ENCODE peak calls at places on chromosomes 2 and 18, in eight cellular contexts. T, Q, Y, C, X, D, R and N are unnamed samples.

GRCh38 chr2:8790739-8791162 is 46.7 kb downstream of the KIDINS220 start:
- DNase-seq in T (no peak), Q (peak), Y (no peak), C (no peak), X (no peak), D (no peak), R (no peak), N (no peak)

GRCh38 chr2:128644156-128644555 is 325.5 kb upstream of the HS6ST1 start:
- DNase-seq in T (no peak), Q (no peak), Y (no peak), C (no peak), X (no peak), D (no peak), R (peak), N (peak)

GRCh38 chr18:35155403-35156117 is 85.3 kb upstream of the ZNF397 start:
- DNase-seq in T (no peak), Q (no peak), Y (no peak), C (no peak), X (no peak), D (no peak), R (no peak), N (no peak)

GRCh38 chr2:6069354-6069753 is 377.2 kb downstream of the SOX11 start:
- DNase-seq in T (no peak), Q (no peak), Y (no peak), C (no peak), X (no peak), D (no peak), R (no peak), N (no peak)

GRCh38 chr2:139645617-139646016 is 865.4 kb upstream of the NXPH2 start:
- DNase-seq in T (no peak), Q (no peak), Y (no peak), C (no peak), X (no peak), D (no peak), R (no peak), N (no peak)

GRCh38 chr2:223041527-223042109 is 10.4 kb upstream of the KCNE4 start:
- DNase-seq in T (peak), Q (no peak), Y (peak), C (peak), X (peak), D (peak), R (peak), N (peak)

GRCh38 chr2:41998789-41999470 is 48.9 kb upstream of the PKDCC start:
- DNase-seq in T (no peak), Q (no peak), Y (peak), C (no peak), X (no peak), D (no peak), R (no peak), N (no peak)

GRCh38 chr2:85516649-85517389 is 22.1 kb upstream of the MAT2A start:
- DNase-seq in T (no peak), Q (no peak), Y (no peak), C (no peak), X (no peak), D (peak), R (peak), N (no peak)

GRCh38 chr2:20381457-20381856 is 30.8 kb upstream of the PUM2 start:
- DNase-seq in T (no peak), Q (no peak), Y (no peak), C (peak), X (no peak), D (no peak), R (peak), N (no peak)

GRCh38 chr18:39618265-39619003 is 2052.8 kb upstream of the CELF4 start:
- DNase-seq in T (no peak), Q (no peak), Y (no peak), C (no peak), X (no peak), D (no peak), R (no peak), N (no peak)

GRCh38 chr2:9392895-9393757 is 30.2 kb downstream of the ITGB1BP1 start:
- DNase-seq in T (no peak), Q (no peak), Y (no peak), C (peak), X (no peak), D (no peak), R (no peak), N (no peak)

GRCh38 chr18:44856157-44856556 is 175.5 kb downstream of the SETBP1 start:
- DNase-seq in T (no peak), Q (no peak), Y (no peak), C (no peak), X (no peak), D (no peak), R (no peak), N (peak)

GRCh38 chr18:23719634-23720201 is 30.5 kb downstream of the LAMA3 start:
- DNase-seq in T (peak), Q (no peak), Y (no peak), C (peak), X (peak), D (peak), R (no peak), N (no peak)

GRCh38 chr2:12495247-12495868 is 221.4 kb upstream of the TRIB2 start:
- DNase-seq in T (no peak), Q (no peak), Y (no peak), C (no peak), X (no peak), D (no peak), R (no peak), N (no peak)
- H3K4me3 ChIP-seq in T (no peak), Q (no peak), Y (no peak), C (no peak), X (no peak), D (no peak), R (no peak), N (no peak)

GRCh38 chr2:186423481-186423880 is 62.6 kb upstream of the ZC3H15 start:
- DNase-seq in T (no peak), Q (no peak), Y (no peak), C (no peak), X (no peak), D (no peak), R (no peak), N (no peak)
- TF ChIP-seq CTCF in T (no peak), Q (no peak), Y (no peak), C (no peak), X (no peak), D (no peak), R (no peak), N (no peak)

GRCh38 chr2:95026471-95027368 is 1.2 kb downstream of the MAL start:
- DNase-seq in T (no peak), Q (no peak), Y (no peak), C (no peak), X (no peak), D (no peak), R (peak), N (no peak)
- H3K27ac ChIP-seq in T (no peak), Q (no peak), Y (no peak), C (no peak), X (no peak), D (no peak), R (peak), N (peak)

DNA sequence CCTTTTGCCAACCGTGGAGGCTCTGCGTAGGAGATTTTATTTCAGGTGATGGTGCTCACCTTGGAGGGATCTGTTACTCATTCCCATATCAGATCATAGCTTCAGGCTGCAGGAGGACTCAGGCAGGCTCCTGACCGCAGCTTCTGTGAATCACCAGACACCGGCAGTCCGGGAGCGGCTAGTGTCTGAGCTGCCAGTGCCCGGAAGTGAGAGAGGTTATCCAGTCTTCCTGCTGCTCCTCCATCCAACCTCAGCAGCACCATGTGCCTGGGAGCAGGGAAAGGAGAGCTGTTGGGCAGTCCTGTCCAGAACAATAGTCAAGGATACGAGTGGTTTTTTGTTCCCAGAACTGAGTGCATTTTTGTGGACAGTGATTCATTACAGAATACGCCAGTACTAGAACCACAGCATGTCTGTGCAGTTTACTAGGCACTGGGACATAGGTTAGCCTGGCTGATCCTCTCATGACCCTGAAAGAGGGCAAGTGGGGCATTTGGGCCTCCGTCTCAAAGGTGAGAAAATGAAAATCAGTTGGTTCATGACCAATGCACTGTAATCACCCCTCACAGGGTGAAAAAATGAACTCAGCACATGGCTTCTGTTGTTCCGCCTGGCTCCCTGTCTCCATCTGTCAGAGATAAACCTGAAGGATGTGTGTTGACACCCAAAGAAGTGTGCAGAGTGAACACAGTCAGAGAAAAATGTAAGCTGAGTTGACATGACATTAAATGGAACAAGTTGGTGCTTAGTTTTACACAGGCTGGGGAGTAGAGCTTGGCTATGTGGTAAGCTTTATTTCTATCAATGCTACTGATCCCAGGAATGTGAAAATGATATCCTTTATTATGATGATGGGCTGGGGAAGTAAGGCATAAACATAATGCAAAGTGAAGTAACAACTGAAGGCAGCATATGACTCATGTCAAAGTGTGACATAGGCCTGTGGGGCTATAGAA is 12.2 kb downstream of the FHOD3 start:
- DNase-seq in T (no peak), Q (no peak), Y (no peak), C (peak), X (no peak), D (peak), R (no peak), N (no peak)
- H3K4me3 ChIP-seq in T (no peak), Q (no peak), Y (no peak), C (no peak), X (no peak), D (no peak), R (no peak), N (no peak)

DNA sequence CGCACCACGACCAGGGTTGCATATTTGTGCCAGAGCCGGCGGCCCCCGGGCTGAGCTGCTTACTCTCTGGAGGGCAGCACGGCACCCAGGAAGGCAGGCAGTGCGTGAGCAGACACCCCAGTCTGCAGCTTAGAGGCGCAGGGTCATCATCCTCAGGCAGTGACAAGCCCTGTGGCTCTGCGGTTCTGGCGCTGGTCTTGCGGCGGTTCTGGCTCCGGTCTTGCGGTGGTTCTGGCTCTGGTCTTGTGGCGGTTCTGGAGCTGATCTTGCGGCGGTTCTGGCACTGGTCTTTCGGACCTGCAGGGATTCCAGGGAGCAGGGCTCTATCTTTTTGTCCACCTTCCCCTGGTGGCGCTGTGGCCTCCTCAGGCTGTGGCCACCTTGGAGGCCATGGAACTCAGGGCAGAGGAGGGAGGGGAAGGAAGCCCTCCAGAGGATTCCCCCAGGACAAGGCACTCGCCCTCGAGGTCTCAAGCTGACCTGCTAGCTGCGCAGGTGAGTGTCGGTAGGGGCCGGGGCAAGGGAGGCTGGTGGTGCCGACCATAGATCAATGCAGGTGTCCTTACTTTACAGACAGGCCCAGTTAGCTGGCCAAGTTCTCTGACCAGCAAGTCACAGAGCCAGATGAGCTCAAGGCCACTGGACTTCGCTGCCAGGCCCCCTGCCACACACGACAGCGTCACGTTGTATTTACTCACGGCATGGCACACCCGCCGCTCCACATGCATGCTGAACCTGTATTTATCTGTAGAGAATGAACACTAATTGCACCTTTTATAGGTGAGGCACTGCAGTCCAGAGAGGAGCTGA is 14.9 kb downstream of the ESPNL start:
- DNase-seq in T (no peak), Q (no peak), Y (no peak), C (no peak), X (peak), D (no peak), R (no peak), N (no peak)
- TF ChIP-seq CTCF in T (no peak), Q (no peak), Y (no peak), C (no peak), X (peak), D (no peak), R (no peak), N (no peak)

GRCh38 chr2:208146006-208146405 is at the start of gene CRYGB:
- DNase-seq in T (no peak), Q (no peak), Y (no peak), C (no peak), X (no peak), D (no peak), R (no peak), N (no peak)
- H3K27ac ChIP-seq in T (no peak), Q (no peak), Y (no peak), C (no peak), X (no peak), D (no peak), R (no peak), N (no peak)

GRCh38 chr2:165594231-165594934 is 124.9 kb downstream of the CSRNP3 start:
- DNase-seq in T (no peak), Q (peak), Y (no peak), C (no peak), X (no peak), D (no peak), R (no peak), N (no peak)
- H3K4me3 ChIP-seq in T (no peak), Q (no peak), Y (no peak), C (no peak), X (no peak), D (no peak), R (no peak), N (no peak)